ENCODE peak calls at places on chromosomes 4 and X, in six cellular contexts. D is frontal cortex, K is GM13977, J is neural progenitor cell, W is D341Med, U is ACHN. B is an unnamed sample.

GRCh38 chrX:14508025-14508690 is 21.2 kb upstream of the GLRA2 start:
- DNase-seq in D (no peak), K (no peak), J (no peak), W (no peak), U (no peak), B (no peak)

GRCh38 chr4:87657525-87657924 is 7.4 kb downstream of the DMP1 start:
- DNase-seq in D (no peak), K (no peak), J (no peak), W (no peak), U (peak; percentile 78), B (no peak)

GRCh38 chr4:184237612-184238011 is 19.9 kb upstream of the ENPP6 start:
- DNase-seq in D (no peak), K (no peak), J (no peak), W (no peak), U (no peak), B (no peak)

GRCh38 chr4:8547108-8547911 is 32.9 kb upstream of the GPR78 start:
- DNase-seq in D (no peak), K (peak; percentile 75), J (peak; percentile 56), W (peak; percentile 24), U (peak; percentile 49), B (peak; percentile 1)

GRCh38 chrX:13903405-13903804 is 86.5 kb upstream of the GPM6B start:
- DNase-seq in D (no peak), K (no peak), J (no peak), W (no peak), U (no peak), B (no peak)

GRCh38 chr4:104507112-104507511 is 12.4 kb upstream of the CXXC4 start:
- DNase-seq in D (no peak), K (no peak), J (no peak), W (no peak), U (no peak), B (no peak)

GRCh38 chrX:109847257-109848187 is 114.5 kb upstream of the ACSL4 start:
- DNase-seq in D (no peak), K (no peak), J (no peak), W (no peak), U (no peak), B (no peak)

GRCh38 chrX:41720125-41720780 is 3.7 kb upstream of the GPR82 start:
- DNase-seq in D (no peak), K (peak; percentile 22), J (no peak), W (no peak), U (no peak), B (no peak)

GRCh38 chr4:175127314-175127713 is 209.2 kb downstream of the ADAM29 start:
- DNase-seq in D (no peak), K (no peak), J (no peak), W (no peak), U (no peak), B (no peak)

GRCh38 chr4:158657291-158657690 is 14.4 kb downstream of the C4orf46 start:
- DNase-seq in D (no peak), K (no peak), J (no peak), W (no peak), U (no peak), B (no peak)

GRCh38 chr4:94577136-94577535 is 125.4 kb downstream of the PDLIM5 start:
- DNase-seq in D (peak; percentile 8), K (no peak), J (peak; percentile 94), W (peak; percentile 76), U (no peak), B (no peak)

GRCh38 chr4:60313616-60314015 is 886.5 kb upstream of the ADGRL3 start:
- DNase-seq in D (no peak), K (no peak), J (no peak), W (no peak), U (no peak), B (no peak)

GRCh38 chr4:63349674-63350025 is 1059.6 kb downstream of the TECRL start:
- DNase-seq in D (no peak), K (no peak), J (no peak), W (peak; percentile 10), U (no peak), B (no peak)

GRCh38 chr4:119209077-119209476 is 3.4 kb upstream of the USP53 start:
- DNase-seq in D (no peak), K (peak; percentile 41), J (no peak), W (no peak), U (peak; percentile 86), B (no peak)

GRCh38 chrX:109856974-109857373 is 123.9 kb upstream of the ACSL4 start:
- DNase-seq in D (no peak), K (no peak), J (peak; percentile 42), W (peak; percentile 25), U (peak; percentile 25), B (no peak)

GRCh38 chr4:67218883-67219282 is 326.4 kb downstream of the CENPC start:
- DNase-seq in D (no peak), K (no peak), J (no peak), W (no peak), U (no peak), B (no peak)

GRCh38 chr4:140076307-140076706 is 77.7 kb downstream of the MAML3 start:
- DNase-seq in D (no peak), K (no peak), J (no peak), W (no peak), U (no peak), B (no peak)

GRCh38 chr4:182578402-182578801 is 335.2 kb downstream of the TENM3 start:
- DNase-seq in D (no peak), K (no peak), J (no peak), W (no peak), U (peak; percentile 80), B (no peak)

GRCh38 chr4:40586729-40587128 is 42.9 kb downstream of the RBM47 start:
- DNase-seq in D (no peak), K (no peak), J (no peak), W (no peak), U (no peak), B (no peak)

GRCh38 chr4:146643812-146644401 is 5.2 kb downstream of the POU4F2 start:
- DNase-seq in D (no peak), K (peak; percentile 59), J (peak; percentile 78), W (no peak), U (peak; percentile 43), B (no peak)

GRCh38 chrX:96906741-96907140 is 23.0 kb downstream of the RPA4 start:
- DNase-seq in D (no peak), K (no peak), J (no peak), W (no peak), U (no peak), B (no peak)

GRCh38 chrX:154136627-154137161 is 7.3 kb upstream of the OPN1LW start:
- DNase-seq in D (peak; percentile 58), K (peak; percentile 75), J (peak; percentile 91), W (peak; percentile 90), U (peak; percentile 20), B (peak; percentile 70)

GRCh38 chrX:71911023-71911730 is 532 bp downstream of the NHSL2 start:
- DNase-seq in D (no peak), K (peak; percentile 24), J (peak; percentile 83), W (peak; percentile 74), U (peak; percentile 3), B (no peak)

GRCh38 chr4:176065365-176066249 is at the start of gene WDR17:
- DNase-seq in D (peak; percentile 91), K (peak; percentile 95), J (peak; percentile 99), W (peak; percentile 97), U (peak; percentile 96), B (peak; percentile 89)

GRCh38 chrX:15299945-15300851 is 15.2 kb downstream of the ASB11 start:
- DNase-seq in D (peak; percentile 37), K (peak; percentile 28), J (peak; percentile 8), W (no peak), U (peak; percentile 19), B (no peak)